ENCODE peak calls at places on chromosome 4, in nine cellular contexts. One of them, this sample, is unnamed.

GRCh38 chr4:2731907-2732314 is 24.2 kb downstream of the TNIP2 start:
- DNase-seq in upper lobe of left lung: no peak
- DNase-seq in stomach: no peak
- DNase-seq in GM12878: no peak
- DNase-seq in esophagus muscularis mucosa: no peak
- DNase-seq in transverse colon: no peak
- DNase-seq in spleen: peak; percentile 58
- DNase-seq in K562: no peak
- DNase-seq in HCT116: no peak
- DNase-seq in this sample: no peak

GRCh38 chr4:104752337-104752736 is 257.6 kb upstream of the CXXC4 start:
- DNase-seq in upper lobe of left lung: no peak
- DNase-seq in stomach: no peak
- DNase-seq in GM12878: peak; percentile 48
- DNase-seq in esophagus muscularis mucosa: no peak
- DNase-seq in transverse colon: no peak
- DNase-seq in spleen: no peak
- DNase-seq in K562: no peak
- DNase-seq in HCT116: no peak
- DNase-seq in this sample: no peak

GRCh38 chr4:1012031-1012739 is 759 bp downstream of the FGFRL1 start:
- DNase-seq in upper lobe of left lung: peak; percentile 43
- DNase-seq in stomach: peak; percentile 78
- DNase-seq in GM12878: no peak
- DNase-seq in esophagus muscularis mucosa: no peak
- DNase-seq in transverse colon: peak; percentile 67
- DNase-seq in spleen: peak; percentile 87
- DNase-seq in K562: peak; percentile 78
- DNase-seq in HCT116: no peak
- DNase-seq in this sample: peak; percentile 31

GRCh38 chr4:95439896-95440295 is 108.9 kb downstream of the UNC5C start:
- DNase-seq in upper lobe of left lung: no peak
- DNase-seq in stomach: no peak
- DNase-seq in GM12878: no peak
- DNase-seq in esophagus muscularis mucosa: no peak
- DNase-seq in transverse colon: no peak
- DNase-seq in spleen: no peak
- DNase-seq in K562: no peak
- DNase-seq in HCT116: no peak
- DNase-seq in this sample: no peak

GRCh38 chr4:162498168-162498567 is 334.4 kb upstream of the FSTL5 start:
- DNase-seq in upper lobe of left lung: no peak
- DNase-seq in stomach: peak; percentile 35
- DNase-seq in GM12878: no peak
- DNase-seq in esophagus muscularis mucosa: no peak
- DNase-seq in transverse colon: no peak
- DNase-seq in spleen: no peak
- DNase-seq in K562: no peak
- DNase-seq in HCT116: no peak
- DNase-seq in this sample: no peak

GRCh38 chr4:112952301-112952700 is 97.2 kb upstream of the ANK2 start:
- DNase-seq in upper lobe of left lung: no peak
- DNase-seq in stomach: no peak
- DNase-seq in GM12878: no peak
- DNase-seq in esophagus muscularis mucosa: no peak
- DNase-seq in transverse colon: no peak
- DNase-seq in spleen: no peak
- DNase-seq in K562: no peak
- DNase-seq in HCT116: no peak
- DNase-seq in this sample: no peak

GRCh38 chr4:48937033-48937432 is 30.5 kb upstream of the OCIAD2 start:
- DNase-seq in upper lobe of left lung: no peak
- DNase-seq in stomach: no peak
- DNase-seq in GM12878: no peak
- DNase-seq in esophagus muscularis mucosa: peak; percentile 21
- DNase-seq in transverse colon: no peak
- DNase-seq in spleen: no peak
- DNase-seq in K562: no peak
- DNase-seq in HCT116: no peak
- DNase-seq in this sample: no peak

GRCh38 chr4:15654556-15655222 is 468 bp downstream of the FBXL5 start:
- DNase-seq in upper lobe of left lung: peak; percentile 59
- DNase-seq in stomach: peak; percentile 46
- DNase-seq in GM12878: no peak
- DNase-seq in esophagus muscularis mucosa: no peak
- DNase-seq in transverse colon: peak; percentile 59
- DNase-seq in spleen: peak; percentile 93
- DNase-seq in K562: peak; percentile 60
- DNase-seq in HCT116: no peak
- DNase-seq in this sample: peak; percentile 55

GRCh38 chr4:154781126-154781982 is at the start of gene RBM46:
- DNase-seq in upper lobe of left lung: no peak
- DNase-seq in stomach: no peak
- DNase-seq in GM12878: no peak
- DNase-seq in esophagus muscularis mucosa: no peak
- DNase-seq in transverse colon: no peak
- DNase-seq in spleen: peak; percentile 69
- DNase-seq in K562: peak; percentile 11
- DNase-seq in HCT116: no peak
- DNase-seq in this sample: no peak

GRCh38 chr4:155657169-155657568 is 9.5 kb upstream of the GUCY1A1 start:
- DNase-seq in upper lobe of left lung: no peak
- DNase-seq in stomach: no peak
- DNase-seq in GM12878: no peak
- DNase-seq in esophagus muscularis mucosa: no peak
- DNase-seq in transverse colon: no peak
- DNase-seq in spleen: no peak
- DNase-seq in K562: no peak
- DNase-seq in HCT116: no peak
- DNase-seq in this sample: no peak

GRCh38 chr4:128916832-128917231 is 107.3 kb downstream of the JADE1 start:
- DNase-seq in upper lobe of left lung: peak; percentile 68
- DNase-seq in stomach: no peak
- DNase-seq in GM12878: peak; percentile 84
- DNase-seq in esophagus muscularis mucosa: no peak
- DNase-seq in transverse colon: peak; percentile 10
- DNase-seq in spleen: peak; percentile 77
- DNase-seq in K562: no peak
- DNase-seq in HCT116: no peak
- DNase-seq in this sample: no peak

GRCh38 chr4:23373269-23373668 is 516.6 kb downstream of the PPARGC1A start:
- DNase-seq in upper lobe of left lung: peak; percentile 90
- DNase-seq in stomach: peak; percentile 79
- DNase-seq in GM12878: no peak
- DNase-seq in esophagus muscularis mucosa: no peak
- DNase-seq in transverse colon: peak; percentile 60
- DNase-seq in spleen: no peak
- DNase-seq in K562: peak; percentile 16
- DNase-seq in HCT116: no peak
- DNase-seq in this sample: no peak

GRCh38 chr4:48079972-48080391 is 54.1 kb downstream of the TXK start:
- DNase-seq in upper lobe of left lung: no peak
- DNase-seq in stomach: no peak
- DNase-seq in GM12878: no peak
- DNase-seq in esophagus muscularis mucosa: no peak
- DNase-seq in transverse colon: no peak
- DNase-seq in spleen: no peak
- DNase-seq in K562: no peak
- DNase-seq in HCT116: no peak
- DNase-seq in this sample: no peak

GRCh38 chr4:53714377-53715140 is 123.3 kb upstream of the LNX1 start:
- DNase-seq in upper lobe of left lung: no peak
- DNase-seq in stomach: no peak
- DNase-seq in GM12878: no peak
- DNase-seq in esophagus muscularis mucosa: no peak
- DNase-seq in transverse colon: no peak
- DNase-seq in spleen: no peak
- DNase-seq in K562: no peak
- DNase-seq in HCT116: no peak
- DNase-seq in this sample: peak; percentile 14

GRCh38 chr4:186240452-186240847 is 13.1 kb downstream of the KLKB1 start:
- DNase-seq in upper lobe of left lung: no peak
- DNase-seq in stomach: no peak
- DNase-seq in GM12878: no peak
- DNase-seq in esophagus muscularis mucosa: no peak
- DNase-seq in transverse colon: no peak
- DNase-seq in spleen: no peak
- DNase-seq in K562: no peak
- DNase-seq in HCT116: no peak
- DNase-seq in this sample: no peak

GRCh38 chr4:186244835-186245234 is 17.5 kb downstream of the KLKB1 start:
- DNase-seq in upper lobe of left lung: no peak
- DNase-seq in stomach: no peak
- DNase-seq in GM12878: no peak
- DNase-seq in esophagus muscularis mucosa: no peak
- DNase-seq in transverse colon: no peak
- DNase-seq in spleen: no peak
- DNase-seq in K562: no peak
- DNase-seq in HCT116: no peak
- DNase-seq in this sample: no peak

GRCh38 chr4:186241616-186242015 is 14.3 kb downstream of the KLKB1 start:
- DNase-seq in upper lobe of left lung: no peak
- DNase-seq in stomach: no peak
- DNase-seq in GM12878: no peak
- DNase-seq in esophagus muscularis mucosa: no peak
- DNase-seq in transverse colon: no peak
- DNase-seq in spleen: no peak
- DNase-seq in K562: no peak
- DNase-seq in HCT116: no peak
- DNase-seq in this sample: no peak

GRCh38 chr4:186240848-186241491 is 13.7 kb downstream of the KLKB1 start:
- DNase-seq in upper lobe of left lung: no peak
- DNase-seq in stomach: no peak
- DNase-seq in GM12878: no peak
- DNase-seq in esophagus muscularis mucosa: no peak
- DNase-seq in transverse colon: no peak
- DNase-seq in spleen: no peak
- DNase-seq in K562: no peak
- DNase-seq in HCT116: no peak
- DNase-seq in this sample: no peak

GRCh38 chr4:186243331-186243730 is 16.0 kb downstream of the KLKB1 start:
- DNase-seq in upper lobe of left lung: no peak
- DNase-seq in stomach: no peak
- DNase-seq in GM12878: no peak
- DNase-seq in esophagus muscularis mucosa: no peak
- DNase-seq in transverse colon: no peak
- DNase-seq in spleen: no peak
- DNase-seq in K562: no peak
- DNase-seq in HCT116: no peak
- DNase-seq in this sample: no peak
- TF ChIP-seq POLR2AphosphoS5 in upper lobe of left lung: no peak
- TF ChIP-seq POLR2AphosphoS5 in stomach: no peak
- TF ChIP-seq POLR2AphosphoS5 in GM12878: no peak
- TF ChIP-seq POLR2AphosphoS5 in esophagus muscularis mucosa: no peak
- TF ChIP-seq POLR2AphosphoS5 in transverse colon: no peak
- TF ChIP-seq POLR2AphosphoS5 in spleen: no peak
- TF ChIP-seq POLR2AphosphoS5 in K562: no peak
- TF ChIP-seq POLR2AphosphoS5 in HCT116: no peak
- TF ChIP-seq POLR2AphosphoS5 in this sample: no peak

DNA sequence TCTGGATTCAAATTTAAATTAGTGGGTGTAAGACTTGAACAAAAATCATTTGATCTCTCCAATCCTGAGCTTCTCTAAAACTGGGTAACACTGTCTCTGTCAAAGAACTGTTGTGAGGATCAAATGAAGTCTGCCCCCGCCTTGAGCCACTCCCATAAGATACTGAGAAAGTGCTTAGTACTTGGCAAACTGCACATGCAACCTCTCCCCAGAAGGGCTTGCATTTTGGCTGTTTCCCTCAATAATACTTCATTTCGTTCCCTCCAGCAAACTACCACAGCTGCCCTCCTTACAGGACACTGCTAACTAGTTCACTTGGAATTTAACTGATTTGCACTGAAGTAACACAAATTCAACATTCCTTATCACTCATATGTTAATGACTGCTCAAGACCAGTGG is 79.8 kb downstream of the APBB2 start:
- DNase-seq in upper lobe of left lung: no peak
- DNase-seq in stomach: no peak
- DNase-seq in GM12878: no peak
- DNase-seq in esophagus muscularis mucosa: no peak
- DNase-seq in transverse colon: no peak
- DNase-seq in spleen: no peak
- DNase-seq in K562: no peak
- DNase-seq in HCT116: no peak
- DNase-seq in this sample: no peak
- TF ChIP-seq CTCF in upper lobe of left lung: no peak
- TF ChIP-seq CTCF in stomach: no peak
- TF ChIP-seq CTCF in GM12878: no peak
- TF ChIP-seq CTCF in esophagus muscularis mucosa: no peak
- TF ChIP-seq CTCF in transverse colon: no peak
- TF ChIP-seq CTCF in spleen: no peak
- TF ChIP-seq CTCF in K562: no peak
- TF ChIP-seq CTCF in HCT116: no peak
- TF ChIP-seq CTCF in this sample: no peak

GRCh38 chr4:185637162-185637875 is 102.0 kb upstream of the PDLIM3 start:
- DNase-seq in upper lobe of left lung: peak; percentile 80
- DNase-seq in stomach: no peak
- DNase-seq in GM12878: no peak
- DNase-seq in esophagus muscularis mucosa: no peak
- DNase-seq in transverse colon: no peak
- DNase-seq in spleen: no peak
- DNase-seq in K562: no peak
- DNase-seq in HCT116: no peak
- DNase-seq in this sample: no peak
- TF ChIP-seq POLR2AphosphoS5 in upper lobe of left lung: no peak
- TF ChIP-seq POLR2AphosphoS5 in stomach: no peak
- TF ChIP-seq POLR2AphosphoS5 in GM12878: no peak
- TF ChIP-seq POLR2AphosphoS5 in esophagus muscularis mucosa: peak; percentile 49
- TF ChIP-seq POLR2AphosphoS5 in transverse colon: no peak
- TF ChIP-seq POLR2AphosphoS5 in spleen: no peak
- TF ChIP-seq POLR2AphosphoS5 in K562: no peak
- TF ChIP-seq POLR2AphosphoS5 in HCT116: no peak
- TF ChIP-seq POLR2AphosphoS5 in this sample: no peak

GRCh38 chr4:138838251-138838650 is 177.3 kb upstream of the NOCT start:
- DNase-seq in upper lobe of left lung: no peak
- DNase-seq in stomach: no peak
- DNase-seq in GM12878: no peak
- DNase-seq in esophagus muscularis mucosa: no peak
- DNase-seq in transverse colon: no peak
- DNase-seq in spleen: no peak
- DNase-seq in K562: no peak
- DNase-seq in HCT116: no peak
- DNase-seq in this sample: no peak

GRCh38 chr4:138832563-138832962 is 183.0 kb upstream of the NOCT start:
- DNase-seq in upper lobe of left lung: no peak
- DNase-seq in stomach: no peak
- DNase-seq in GM12878: no peak
- DNase-seq in esophagus muscularis mucosa: no peak
- DNase-seq in transverse colon: no peak
- DNase-seq in spleen: no peak
- DNase-seq in K562: no peak
- DNase-seq in HCT116: no peak
- DNase-seq in this sample: no peak

GRCh38 chr4:138834029-138834428 is 181.6 kb upstream of the NOCT start:
- DNase-seq in upper lobe of left lung: no peak
- DNase-seq in stomach: no peak
- DNase-seq in GM12878: no peak
- DNase-seq in esophagus muscularis mucosa: no peak
- DNase-seq in transverse colon: no peak
- DNase-seq in spleen: no peak
- DNase-seq in K562: no peak
- DNase-seq in HCT116: no peak
- DNase-seq in this sample: no peak

GRCh38 chr4:138839574-138839973 is 176.0 kb upstream of the NOCT start:
- DNase-seq in upper lobe of left lung: no peak
- DNase-seq in stomach: no peak
- DNase-seq in GM12878: no peak
- DNase-seq in esophagus muscularis mucosa: no peak
- DNase-seq in transverse colon: no peak
- DNase-seq in spleen: no peak
- DNase-seq in K562: no peak
- DNase-seq in HCT116: no peak
- DNase-seq in this sample: no peak

GRCh38 chr4:138835833-138836521 is 179.6 kb upstream of the NOCT start:
- DNase-seq in upper lobe of left lung: no peak
- DNase-seq in stomach: no peak
- DNase-seq in GM12878: no peak
- DNase-seq in esophagus muscularis mucosa: peak; percentile 55
- DNase-seq in transverse colon: peak; percentile 74
- DNase-seq in spleen: no peak
- DNase-seq in K562: no peak
- DNase-seq in HCT116: no peak
- DNase-seq in this sample: no peak
- TF ChIP-seq CTCF in upper lobe of left lung: no peak
- TF ChIP-seq CTCF in stomach: no peak
- TF ChIP-seq CTCF in GM12878: no peak
- TF ChIP-seq CTCF in esophagus muscularis mucosa: no peak
- TF ChIP-seq CTCF in transverse colon: no peak
- TF ChIP-seq CTCF in spleen: no peak
- TF ChIP-seq CTCF in K562: no peak
- TF ChIP-seq CTCF in HCT116: no peak
- TF ChIP-seq CTCF in this sample: no peak

This sample was measured in prostate gland.